ENCODE peak calls at places on chromosomes 12 and 14, in four cellular contexts. B is fibroblast of lung, X is lung, I is cardiac fibroblast. L is an unnamed sample.

GRCh38 chr12:124170756-124171155 is 124.1 kb upstream of the RFLNA start:
- DNase-seq in B (peak), X (no peak), I (no peak), L (no peak)

GRCh38 chr12:52390739-52391617 is 5.5 kb upstream of the KRT84 start:
- DNase-seq in B (no peak), X (no peak), I (peak), L (no peak)

GRCh38 chr14:51424569-51425251 is 184.7 kb downstream of the TMX1 start:
- DNase-seq in B (peak), X (no peak), I (peak), L (peak)

GRCh38 chr12:93142881-93143280 is 213.8 kb upstream of the EEA1 start:
- DNase-seq in B (no peak), X (no peak), I (no peak), L (no peak)

GRCh38 chr12:2890001-2890387 is 697 bp upstream of the TULP3 start:
- DNase-seq in B (no peak), X (no peak), I (no peak), L (no peak)

GRCh38 chr12:55619352-55620138 is 17.1 kb upstream of the OR10P1 start:
- DNase-seq in B (peak), X (peak), I (peak), L (peak)

GRCh38 chr14:76708028-76708427 is 53.2 kb upstream of the VASH1 start:
- DNase-seq in B (peak), X (no peak), I (no peak), L (no peak)

GRCh38 chr12:7439579-7440505 is 4.1 kb downstream of the CD163L1 start:
- DNase-seq in B (peak), X (peak), I (peak), L (peak)

GRCh38 chr12:112183141-112183581 is 57.8 kb downstream of the TRAFD1 start:
- DNase-seq in B (peak), X (no peak), I (peak), L (no peak)

GRCh38 chr12:88298761-88299242 is 156.7 kb downstream of the TMTC3 start:
- DNase-seq in B (peak), X (no peak), I (peak), L (peak)

GRCh38 chr14:65658202-65658601 is 245.7 kb downstream of the FUT8 start:
- DNase-seq in B (peak), X (no peak), I (peak), L (no peak)

GRCh38 chr12:112103758-112104504 is 4.7 kb downstream of the NAA25 start:
- DNase-seq in B (no peak), X (no peak), I (no peak), L (no peak)

GRCh38 chr14:42504433-42504832 is 897.8 kb downstream of the LRFN5 start:
- DNase-seq in B (no peak), X (no peak), I (peak), L (no peak)

GRCh38 chr12:51827925-51828818 is 20.3 kb downstream of the FIGNL2 start:
- DNase-seq in B (peak), X (peak), I (peak), L (no peak)

GRCh38 chr12:78938341-78939084 is 73.9 kb downstream of the SYT1 start:
- DNase-seq in B (peak), X (no peak), I (no peak), L (no peak)
- H3K4me3 ChIP-seq in B (no peak), X (no peak), I (no peak), L (no peak)

GRCh38 chr14:89336338-89336737 is 80.7 kb downstream of the FOXN3 start:
- DNase-seq in B (no peak), X (no peak), I (no peak), L (no peak)

GRCh38 chr14:89332031-89332430 is 85.0 kb downstream of the FOXN3 start:
- DNase-seq in B (peak), X (no peak), I (peak), L (no peak)

GRCh38 chr14:89330236-89331002 is 86.6 kb downstream of the FOXN3 start:
- DNase-seq in B (peak), X (peak), I (peak), L (peak)

GRCh38 chr14:89327771-89328212 is 89.2 kb downstream of the FOXN3 start:
- DNase-seq in B (peak), X (no peak), I (peak), L (no peak)

GRCh38 chr14:89331398-89331797 is 85.6 kb downstream of the FOXN3 start:
- DNase-seq in B (no peak), X (no peak), I (no peak), L (no peak)
- H3K4me3 ChIP-seq in B (no peak), X (no peak), I (no peak), L (no peak)

GRCh38 chr14:92366237-92366636 is 43.3 kb downstream of the SLC24A4 start:
- DNase-seq in B (no peak), X (no peak), I (no peak), L (no peak)

GRCh38 chr14:92360666-92361370 is 37.9 kb downstream of the SLC24A4 start:
- DNase-seq in B (no peak), X (no peak), I (no peak), L (no peak)

GRCh38 chr14:92368001-92368400 is 45.0 kb downstream of the SLC24A4 start:
- DNase-seq in B (no peak), X (no peak), I (no peak), L (no peak)

DNA sequence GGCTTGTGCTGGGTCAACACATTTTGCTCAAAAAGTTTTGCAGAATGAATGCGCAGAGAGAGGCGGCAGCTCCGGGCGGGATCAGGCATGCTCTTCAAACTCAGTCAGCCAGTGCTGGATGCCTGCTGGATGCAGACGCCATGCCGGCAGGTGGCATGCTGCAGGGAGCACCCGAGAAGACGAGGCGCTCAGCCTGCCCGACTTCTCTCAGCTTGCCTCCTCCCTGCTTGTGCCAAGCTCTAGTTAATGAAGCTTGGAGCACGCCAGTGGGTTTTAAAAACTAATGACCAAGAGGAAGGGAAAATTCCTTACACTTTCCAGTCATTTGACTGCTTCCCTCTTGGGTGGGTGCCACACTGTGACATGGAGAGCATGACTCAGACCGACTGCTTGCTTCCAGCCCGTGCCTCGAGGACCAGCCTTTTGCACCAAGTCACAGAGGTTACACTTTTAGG is 39.8 kb downstream of the SLC24A4 start:
- DNase-seq in B (peak), X (no peak), I (peak), L (no peak)
- H3K4me3 ChIP-seq in B (no peak), X (no peak), I (no peak), L (no peak)

DNA sequence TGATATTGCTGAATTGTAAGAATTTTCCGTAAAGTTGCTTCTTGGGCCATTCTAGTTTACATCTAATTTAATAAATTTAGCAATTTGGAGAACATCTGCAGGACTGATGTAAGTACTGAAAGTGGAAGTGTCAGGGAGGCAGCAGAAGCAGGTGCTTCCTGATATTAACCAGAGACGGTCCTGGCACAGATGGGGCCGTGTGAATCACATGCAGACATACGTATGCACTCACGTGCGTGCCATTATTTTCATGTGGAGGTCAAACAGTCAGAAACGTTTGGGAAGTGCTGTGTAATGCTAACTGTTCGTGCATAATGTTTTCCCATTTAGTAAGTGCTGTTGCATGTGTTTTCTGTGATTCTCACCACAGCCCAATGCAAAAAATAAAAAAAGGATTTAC is 87.8 kb upstream of the DYNC1H1 start:
- DNase-seq in B (peak), X (peak), I (peak), L (peak)
- H3K4me3 ChIP-seq in B (no peak), X (no peak), I (no peak), L (no peak)